ENCODE peak calls at places on chromosomes 16 and 17, in six cellular contexts. Y, A, D, E, X and R are unnamed samples.

GRCh38 chr17:69608114-69608513 is 193.6 kb downstream of the MAP2K6 start:
- DNase-seq in Y (no peak), A (no peak), D (no peak), E (no peak), X (no peak), R (no peak)

GRCh38 chr16:77961811-77962210 is 60.5 kb upstream of the CLEC3A start:
- DNase-seq in Y (no peak), A (peak), D (no peak), E (no peak), X (no peak), R (no peak)

GRCh38 chr16:3961449-3961849 is 80.9 kb upstream of the CREBBP start:
- DNase-seq in Y (no peak), A (no peak), D (no peak), E (no peak), X (no peak), R (no peak)

GRCh38 chr17:9768381-9768934 is 22.9 kb downstream of the DHRS7C start:
- DNase-seq in Y (no peak), A (no peak), D (no peak), E (no peak), X (no peak), R (no peak)

GRCh38 chr17:63041722-63042121 is 75.7 kb downstream of the TANC2 start:
- DNase-seq in Y (no peak), A (no peak), D (no peak), E (no peak), X (no peak), R (no peak)

GRCh38 chr17:71505200-71505599 is 615.6 kb upstream of the SOX9 start:
- DNase-seq in Y (no peak), A (peak), D (peak), E (no peak), X (no peak), R (no peak)

GRCh38 chr17:71440513-71440912 is 680.3 kb upstream of the SOX9 start:
- DNase-seq in Y (no peak), A (no peak), D (no peak), E (no peak), X (no peak), R (no peak)

GRCh38 chr17:17496189-17497064 is at the start of gene RASD1:
- DNase-seq in Y (peak), A (no peak), D (peak), E (peak), X (peak), R (peak)

GRCh38 chr17:7195971-7196370 is 16.8 kb upstream of the ASGR1 start:
- DNase-seq in Y (no peak), A (no peak), D (no peak), E (no peak), X (no peak), R (no peak)

GRCh38 chr17:42054101-42054500 is 3.7 kb upstream of the C17orf113 start:
- DNase-seq in Y (no peak), A (no peak), D (no peak), E (no peak), X (no peak), R (no peak)

GRCh38 chr17:67477687-67478086 is 100.6 kb downstream of the PITPNC1 start:
- DNase-seq in Y (no peak), A (no peak), D (no peak), E (no peak), X (peak), R (no peak)

GRCh38 chr16:84561291-84561690 is 56.6 kb downstream of the COTL1 start:
- DNase-seq in Y (no peak), A (no peak), D (no peak), E (no peak), X (no peak), R (no peak)

GRCh38 chr16:84207266-84207665 is 16.3 kb downstream of the ADAD2 start:
- DNase-seq in Y (no peak), A (no peak), D (no peak), E (no peak), X (no peak), R (no peak)

GRCh38 chr17:18015603-18016002 is 23.4 kb downstream of the ATPAF2 start:
- DNase-seq in Y (no peak), A (no peak), D (no peak), E (no peak), X (no peak), R (no peak)

GRCh38 chr17:64687959-64688358 is 25.9 kb upstream of the SMURF2 start:
- DNase-seq in Y (no peak), A (no peak), D (no peak), E (no peak), X (no peak), R (no peak)

GRCh38 chr16:67207857-67208524 is 9.1 kb downstream of the ELMO3 start:
- DNase-seq in Y (no peak), A (no peak), D (no peak), E (peak), X (no peak), R (no peak)

GRCh38 chr17:37494971-37495370 is 5.3 kb downstream of the DUSP14 start:
- DNase-seq in Y (no peak), A (no peak), D (no peak), E (no peak), X (no peak), R (no peak)

GRCh38 chr16:24523569-24523968 is 15.8 kb upstream of the RBBP6 start:
- DNase-seq in Y (no peak), A (no peak), D (no peak), E (peak), X (no peak), R (no peak)

GRCh38 chr17:47618416-47618815 is 31.3 kb upstream of the KPNB1 start:
- DNase-seq in Y (peak), A (no peak), D (no peak), E (no peak), X (no peak), R (no peak)

GRCh38 chr17:18185391-18185790 is 1.8 kb downstream of the ALKBH5 start:
- DNase-seq in Y (no peak), A (no peak), D (no peak), E (no peak), X (no peak), R (no peak)

GRCh38 chr16:10828851-10829331 is 10.3 kb upstream of the TVP23A start:
- DNase-seq in Y (no peak), A (no peak), D (peak), E (peak), X (no peak), R (peak)

GRCh38 chr17:1865252-1866037 is 35.6 kb downstream of the RPA1 start:
- DNase-seq in Y (peak), A (no peak), D (no peak), E (peak), X (peak), R (no peak)

GRCh38 chr16:10031473-10031872 is 150.8 kb downstream of the GRIN2A start:
- DNase-seq in Y (no peak), A (no peak), D (no peak), E (no peak), X (no peak), R (peak)

GRCh38 chr16:4315185-4316102 is at the start of gene GLIS2:
- DNase-seq in Y (peak), A (no peak), D (no peak), E (peak), X (no peak), R (peak)

GRCh38 chr16:62408760-62409159 is 372.5 kb upstream of the CDH8 start:
- DNase-seq in Y (peak), A (no peak), D (no peak), E (no peak), X (no peak), R (no peak)

GRCh38 chr17:43020789-43021738 is 1.1 kb downstream of the VAT1 start:
- DNase-seq in Y (peak), A (no peak), D (no peak), E (peak), X (peak), R (peak)

GRCh38 chr17:30586818-30587595 is 109.8 kb downstream of the GOSR1 start:
- DNase-seq in Y (no peak), A (peak), D (peak), E (peak), X (no peak), R (no peak)

GRCh38 chr17:73552300-73553088 is 91.8 kb downstream of the SDK2 start:
- DNase-seq in Y (no peak), A (no peak), D (no peak), E (no peak), X (no peak), R (no peak)

GRCh38 chr17:1143573-1143972 is 36.2 kb downstream of the ABR start:
- DNase-seq in Y (no peak), A (no peak), D (no peak), E (no peak), X (no peak), R (no peak)

GRCh38 chr17:81398170-81398854 is 3.1 kb downstream of the BAHCC1 start:
- DNase-seq in Y (no peak), A (no peak), D (no peak), E (no peak), X (no peak), R (no peak)

GRCh38 chr17:10114931-10115535 is 83.4 kb downstream of the GAS7 start:
- DNase-seq in Y (no peak), A (peak), D (peak), E (peak), X (peak), R (peak)

GRCh38 chr17:10295728-10296343 is 77.0 kb downstream of the MYH13 start:
- DNase-seq in Y (peak), A (no peak), D (no peak), E (peak), X (peak), R (peak)

GRCh38 chr17:34865696-34866095 is 95.6 kb downstream of the CCT6B start:
- DNase-seq in Y (no peak), A (no peak), D (no peak), E (no peak), X (no peak), R (no peak)

GRCh38 chr16:17392127-17392856 is 78.5 kb downstream of the XYLT1 start:
- DNase-seq in Y (no peak), A (no peak), D (no peak), E (no peak), X (no peak), R (no peak)

GRCh38 chr17:28901866-28902818 is 737 bp downstream of the DHRS13 start:
- DNase-seq in Y (peak), A (no peak), D (no peak), E (peak), X (peak), R (no peak)

GRCh38 chr17:68122587-68122986 is 87.1 kb downstream of the KPNA2 start:
- DNase-seq in Y (no peak), A (no peak), D (no peak), E (no peak), X (no peak), R (no peak)

GRCh38 chr16:80612461-80613017 is 71.7 kb downstream of the DYNLRB2 start:
- DNase-seq in Y (no peak), A (no peak), D (no peak), E (no peak), X (no peak), R (no peak)

GRCh38 chr17:63966646-63967265 is 6.0 kb downstream of the SCN4A start:
- DNase-seq in Y (no peak), A (no peak), D (no peak), E (no peak), X (peak), R (no peak)

GRCh38 chr16:89921699-89922476 is 1.3 kb upstream of the TUBB3 start:
- DNase-seq in Y (peak), A (peak), D (peak), E (peak), X (no peak), R (peak)

DNA sequence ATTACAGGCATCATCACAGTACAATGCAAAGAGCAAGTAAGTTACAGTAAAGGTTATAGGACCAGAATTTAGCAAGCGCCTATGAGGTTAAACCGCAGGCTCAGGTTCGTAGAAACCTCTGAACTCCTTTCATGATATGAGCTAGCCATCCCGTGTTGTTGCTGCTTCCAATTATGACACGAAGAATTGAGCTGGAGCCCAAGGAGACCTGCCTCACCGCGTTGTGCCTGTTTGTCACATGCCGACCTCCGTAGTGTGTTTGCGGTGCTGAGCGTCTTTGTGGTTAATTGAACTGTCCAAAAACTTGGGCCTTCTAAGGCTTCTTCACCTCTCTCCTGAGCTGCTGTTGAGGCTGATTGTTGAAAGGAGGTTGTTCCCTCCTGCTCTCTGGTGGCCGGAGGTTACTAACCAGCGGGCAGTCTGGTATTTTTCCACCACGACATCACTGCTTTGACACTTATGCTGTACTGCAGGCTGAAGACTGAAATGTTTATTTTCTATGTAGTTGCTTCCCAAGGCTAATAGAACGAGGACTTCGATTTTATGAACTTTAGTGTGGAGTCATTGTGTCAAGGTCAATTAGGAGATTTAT is 67.5 kb downstream of the SEC14L1 start:
- DNase-seq in Y (peak), A (no peak), D (peak), E (peak), X (no peak), R (peak)
- TF ChIP-seq CTCF in Y (no peak), A (peak), D (peak), E (peak), X (no peak), R (peak)

GRCh38 chr16:8885674-8886592 is 3.8 kb downstream of the LITAFD start:
- DNase-seq in Y (no peak), A (no peak), D (no peak), E (no peak), X (no peak), R (no peak)
- TF ChIP-seq CTCF in Y (no peak), A (peak), D (peak), E (no peak), X (no peak), R (no peak)

GRCh38 chr17:59607817-59608403 is 11.8 kb upstream of the CLTC start:
- DNase-seq in Y (peak), A (no peak), D (no peak), E (no peak), X (peak), R (no peak)
- TF ChIP-seq CTCF in Y (peak), A (no peak), D (no peak), E (no peak), X (no peak), R (no peak)

GRCh38 chr17:76371656-76372628 is 12.5 kb upstream of the SPHK1 start:
- DNase-seq in Y (no peak), A (peak), D (peak), E (no peak), X (no peak), R (peak)

GRCh38 chr17:76368545-76368944 is 14.8 kb upstream of the PRPSAP1 start:
- DNase-seq in Y (no peak), A (no peak), D (no peak), E (no peak), X (no peak), R (no peak)

GRCh38 chr17:76367647-76368046 is 13.9 kb upstream of the PRPSAP1 start:
- DNase-seq in Y (no peak), A (no peak), D (no peak), E (no peak), X (no peak), R (no peak)

GRCh38 chr17:76369804-76370203 is 14.6 kb upstream of the SPHK1 start:
- DNase-seq in Y (no peak), A (no peak), D (no peak), E (no peak), X (no peak), R (no peak)

DNA sequence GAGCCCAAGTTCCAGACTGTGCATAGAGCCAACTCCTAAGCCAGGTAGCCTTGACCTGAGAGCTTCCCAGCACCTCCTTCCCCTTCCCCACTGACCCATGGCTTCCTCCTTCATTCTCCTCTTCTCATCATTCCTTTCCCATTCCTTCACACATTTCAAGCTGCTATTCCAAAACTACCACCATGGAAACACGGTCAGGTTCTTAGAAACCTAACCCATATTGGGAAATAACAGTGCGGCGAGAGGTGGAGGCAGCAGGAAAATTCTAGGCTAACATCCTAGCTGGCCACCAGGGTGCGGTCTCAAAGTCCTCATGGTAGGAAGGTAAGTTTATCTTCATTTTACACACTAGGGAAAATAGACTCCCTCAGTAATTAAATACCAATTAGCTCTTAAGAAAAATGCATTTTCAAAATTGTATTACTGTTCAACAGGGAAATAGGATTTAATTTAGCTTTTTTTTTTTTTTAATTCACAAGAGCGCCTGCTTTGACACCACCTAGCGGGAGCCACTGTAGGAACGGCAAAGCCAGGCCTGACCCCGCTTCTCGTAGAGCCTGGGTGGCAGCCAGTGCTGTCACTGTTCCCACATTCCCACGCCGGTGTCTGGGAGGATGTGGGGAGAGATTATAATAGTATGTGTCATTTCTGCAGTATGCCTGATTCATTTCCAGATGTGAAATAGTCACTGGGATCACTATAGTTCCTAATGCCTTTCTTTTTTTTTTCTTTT is 14.0 kb upstream of the SPHK1 start:
- DNase-seq in Y (no peak), A (peak), D (peak), E (peak), X (no peak), R (peak)
- TF ChIP-seq CTCF in Y (no peak), A (peak), D (peak), E (no peak), X (no peak), R (peak)